ENCODE peak calls at places on chromosome 14, in ten cellular contexts. One of them, this sample, is unnamed.

GRCh38 chr14:34857689-34858449 is 17.3 kb downstream of the BAZ1A start:
- DNase-seq in NB4: peak; percentile 71
- DNase-seq in HepG2: no peak
- DNase-seq in right lobe of liver: no peak
- DNase-seq in lower leg skin: no peak
- DNase-seq in GM12878: no peak
- DNase-seq in ovary: no peak
- DNase-seq in prostate gland: no peak
- DNase-seq in K562: no peak
- DNase-seq in H1: no peak
- DNase-seq in this sample: no peak

GRCh38 chr14:73807439-73807838 is 44.2 kb upstream of the PTGR2 start:
- DNase-seq in NB4: no peak
- DNase-seq in HepG2: no peak
- DNase-seq in right lobe of liver: no peak
- DNase-seq in lower leg skin: no peak
- DNase-seq in GM12878: no peak
- DNase-seq in ovary: no peak
- DNase-seq in prostate gland: no peak
- DNase-seq in K562: no peak
- DNase-seq in H1: no peak
- DNase-seq in this sample: no peak

GRCh38 chr14:64114166-64114565 is 180.0 kb downstream of the ESR2 start:
- DNase-seq in NB4: peak; percentile 93
- DNase-seq in HepG2: no peak
- DNase-seq in right lobe of liver: peak; percentile 60
- DNase-seq in lower leg skin: no peak
- DNase-seq in GM12878: no peak
- DNase-seq in ovary: no peak
- DNase-seq in prostate gland: no peak
- DNase-seq in K562: no peak
- DNase-seq in H1: no peak
- DNase-seq in this sample: no peak

GRCh38 chr14:61589691-61590521 is 105.4 kb upstream of the HIF1A start:
- DNase-seq in NB4: peak; percentile 56
- DNase-seq in HepG2: no peak
- DNase-seq in right lobe of liver: no peak
- DNase-seq in lower leg skin: no peak
- DNase-seq in GM12878: no peak
- DNase-seq in ovary: no peak
- DNase-seq in prostate gland: no peak
- DNase-seq in K562: no peak
- DNase-seq in H1: no peak
- DNase-seq in this sample: no peak

GRCh38 chr14:105180598-105181528 is at the start of gene NUDT14:
- DNase-seq in NB4: no peak
- DNase-seq in HepG2: no peak
- DNase-seq in right lobe of liver: peak; percentile 87
- DNase-seq in lower leg skin: peak; percentile 70
- DNase-seq in GM12878: no peak
- DNase-seq in ovary: peak; percentile 70
- DNase-seq in prostate gland: peak; percentile 85
- DNase-seq in K562: peak; percentile 83
- DNase-seq in H1: no peak
- DNase-seq in this sample: peak; percentile 92

GRCh38 chr14:93081875-93082570 is 33.7 kb downstream of the ITPK1 start:
- DNase-seq in NB4: peak; percentile 53
- DNase-seq in HepG2: no peak
- DNase-seq in right lobe of liver: no peak
- DNase-seq in lower leg skin: no peak
- DNase-seq in GM12878: no peak
- DNase-seq in ovary: no peak
- DNase-seq in prostate gland: no peak
- DNase-seq in K562: no peak
- DNase-seq in H1: no peak
- DNase-seq in this sample: no peak

GRCh38 chr14:97250925-97251324 is 453.7 kb downstream of the VRK1 start:
- DNase-seq in NB4: no peak
- DNase-seq in HepG2: no peak
- DNase-seq in right lobe of liver: no peak
- DNase-seq in lower leg skin: no peak
- DNase-seq in GM12878: no peak
- DNase-seq in ovary: no peak
- DNase-seq in prostate gland: no peak
- DNase-seq in K562: no peak
- DNase-seq in H1: no peak
- DNase-seq in this sample: no peak

GRCh38 chr14:75088566-75089373 is 19.3 kb downstream of the ZC2HC1C start:
- DNase-seq in NB4: peak; percentile 62
- DNase-seq in HepG2: peak; percentile 62
- DNase-seq in right lobe of liver: no peak
- DNase-seq in lower leg skin: peak; percentile 49
- DNase-seq in GM12878: no peak
- DNase-seq in ovary: peak; percentile 44
- DNase-seq in prostate gland: peak; percentile 52
- DNase-seq in K562: peak; percentile 33
- DNase-seq in H1: no peak
- DNase-seq in this sample: peak; percentile 62

GRCh38 chr14:94129758-94130414 is 482 bp upstream of the IFI27L2 start:
- DNase-seq in NB4: peak; percentile 37
- DNase-seq in HepG2: no peak
- DNase-seq in right lobe of liver: no peak
- DNase-seq in lower leg skin: peak; percentile 41
- DNase-seq in GM12878: no peak
- DNase-seq in ovary: peak; percentile 68
- DNase-seq in prostate gland: no peak
- DNase-seq in K562: peak; percentile 37
- DNase-seq in H1: no peak
- DNase-seq in this sample: no peak

GRCh38 chr14:94126800-94127199 is 2.6 kb downstream of the IFI27L2 start:
- DNase-seq in NB4: no peak
- DNase-seq in HepG2: no peak
- DNase-seq in right lobe of liver: no peak
- DNase-seq in lower leg skin: peak; percentile 1
- DNase-seq in GM12878: no peak
- DNase-seq in ovary: no peak
- DNase-seq in prostate gland: no peak
- DNase-seq in K562: no peak
- DNase-seq in H1: no peak
- DNase-seq in this sample: no peak

GRCh38 chr14:94127330-94127729 is 2.1 kb downstream of the IFI27L2 start:
- DNase-seq in NB4: no peak
- DNase-seq in HepG2: no peak
- DNase-seq in right lobe of liver: no peak
- DNase-seq in lower leg skin: no peak
- DNase-seq in GM12878: no peak
- DNase-seq in ovary: no peak
- DNase-seq in prostate gland: no peak
- DNase-seq in K562: no peak
- DNase-seq in H1: no peak
- DNase-seq in this sample: no peak

GRCh38 chr14:94128216-94128839 is 1.1 kb downstream of the IFI27L2 start:
- DNase-seq in NB4: no peak
- DNase-seq in HepG2: no peak
- DNase-seq in right lobe of liver: no peak
- DNase-seq in lower leg skin: peak; percentile 8
- DNase-seq in GM12878: no peak
- DNase-seq in ovary: no peak
- DNase-seq in prostate gland: no peak
- DNase-seq in K562: no peak
- DNase-seq in H1: no peak
- DNase-seq in this sample: no peak

GRCh38 chr14:94129111-94129757 is at the start of gene IFI27L2:
- DNase-seq in NB4: peak; percentile 79
- DNase-seq in HepG2: peak; percentile 40
- DNase-seq in right lobe of liver: no peak
- DNase-seq in lower leg skin: peak; percentile 67
- DNase-seq in GM12878: no peak
- DNase-seq in ovary: peak; percentile 78
- DNase-seq in prostate gland: peak; percentile 43
- DNase-seq in K562: peak; percentile 86
- DNase-seq in H1: peak; percentile 47
- DNase-seq in this sample: peak; percentile 68
- TF ChIP-seq CTCF in NB4: no peak
- TF ChIP-seq CTCF in HepG2: peak; percentile 9
- TF ChIP-seq CTCF in right lobe of liver: no peak
- TF ChIP-seq CTCF in lower leg skin: no peak
- TF ChIP-seq CTCF in GM12878: peak; percentile 11
- TF ChIP-seq CTCF in ovary: peak; percentile 46
- TF ChIP-seq CTCF in prostate gland: no peak
- TF ChIP-seq CTCF in K562: no peak
- TF ChIP-seq CTCF in H1: no peak
- TF ChIP-seq CTCF in this sample: no peak

GRCh38 chr14:102138535-102138934 is 1.2 kb upstream of the WDR20 start:
- DNase-seq in NB4: no peak
- DNase-seq in HepG2: no peak
- DNase-seq in right lobe of liver: no peak
- DNase-seq in lower leg skin: no peak
- DNase-seq in GM12878: no peak
- DNase-seq in ovary: no peak
- DNase-seq in prostate gland: no peak
- DNase-seq in K562: no peak
- DNase-seq in H1: no peak
- DNase-seq in this sample: no peak

GRCh38 chr14:102138935-102139247 is 806 bp upstream of the WDR20 start:
- DNase-seq in NB4: no peak
- DNase-seq in HepG2: no peak
- DNase-seq in right lobe of liver: no peak
- DNase-seq in lower leg skin: no peak
- DNase-seq in GM12878: no peak
- DNase-seq in ovary: no peak
- DNase-seq in prostate gland: peak; percentile 6
- DNase-seq in K562: no peak
- DNase-seq in H1: no peak
- DNase-seq in this sample: no peak

GRCh38 chr14:102140750-102141145 is 1.1 kb downstream of the WDR20 start:
- DNase-seq in NB4: no peak
- DNase-seq in HepG2: no peak
- DNase-seq in right lobe of liver: no peak
- DNase-seq in lower leg skin: no peak
- DNase-seq in GM12878: no peak
- DNase-seq in ovary: no peak
- DNase-seq in prostate gland: no peak
- DNase-seq in K562: no peak
- DNase-seq in H1: no peak
- DNase-seq in this sample: no peak

GRCh38 chr14:102140027-102140749 is 491 bp downstream of the WDR20 start:
- DNase-seq in NB4: peak; percentile 75
- DNase-seq in HepG2: peak; percentile 6
- DNase-seq in right lobe of liver: peak; percentile 65
- DNase-seq in lower leg skin: peak; percentile 27
- DNase-seq in GM12878: no peak
- DNase-seq in ovary: no peak
- DNase-seq in prostate gland: peak; percentile 35
- DNase-seq in K562: peak; percentile 46
- DNase-seq in H1: no peak
- DNase-seq in this sample: peak; percentile 38

GRCh38 chr14:102139248-102140026 is at the start of gene WDR20:
- DNase-seq in NB4: peak; percentile 97
- DNase-seq in HepG2: peak; percentile 95
- DNase-seq in right lobe of liver: peak; percentile 99
- DNase-seq in lower leg skin: peak; percentile 97
- DNase-seq in GM12878: peak; percentile 93
- DNase-seq in ovary: peak; percentile 98
- DNase-seq in prostate gland: peak; percentile 98
- DNase-seq in K562: peak; percentile 98
- DNase-seq in H1: peak; percentile 94
- DNase-seq in this sample: peak; percentile 98
- TF ChIP-seq POLR2A in NB4: peak; percentile 73
- TF ChIP-seq POLR2A in HepG2: peak; percentile 78
- TF ChIP-seq POLR2A in right lobe of liver: peak; percentile 19
- TF ChIP-seq POLR2A in lower leg skin: no peak
- TF ChIP-seq POLR2A in GM12878: peak; percentile 84
- TF ChIP-seq POLR2A in ovary: peak; percentile 3
- TF ChIP-seq POLR2A in prostate gland: peak; percentile 66
- TF ChIP-seq POLR2A in K562: peak; percentile 83
- TF ChIP-seq POLR2A in H1: peak; percentile 81
- TF ChIP-seq POLR2A in this sample: peak; percentile 76

DNA sequence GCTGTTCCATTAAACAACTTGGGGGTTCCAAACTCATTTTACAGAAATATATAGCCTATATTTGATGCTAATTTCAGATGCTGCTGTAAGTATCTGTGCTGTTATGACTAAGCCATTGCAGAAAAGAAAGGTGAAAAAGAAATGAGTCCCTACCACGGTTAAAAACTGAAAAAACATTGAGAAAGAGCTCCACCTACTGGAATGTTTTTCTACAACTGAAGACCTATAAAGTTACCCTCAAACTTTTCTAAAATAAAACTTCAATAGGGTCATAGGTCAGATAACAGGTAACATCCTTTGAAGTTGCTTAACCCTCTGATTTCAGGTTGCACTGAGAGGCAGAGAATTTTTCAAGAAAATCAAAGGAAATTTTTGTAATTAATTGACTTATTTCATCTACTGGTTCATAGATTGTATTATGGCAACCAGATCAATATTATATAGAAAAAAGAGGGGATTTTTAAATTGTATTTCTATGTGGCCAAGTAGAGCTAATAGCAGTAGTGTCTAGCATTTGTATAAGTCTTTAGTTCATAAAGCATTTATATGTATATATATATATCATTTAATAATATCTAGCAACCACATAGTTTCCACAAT is 279.9 kb downstream of the RPS29 start:
- DNase-seq in NB4: peak; percentile 34
- DNase-seq in HepG2: peak; percentile 3
- DNase-seq in right lobe of liver: no peak
- DNase-seq in lower leg skin: no peak
- DNase-seq in GM12878: no peak
- DNase-seq in ovary: no peak
- DNase-seq in prostate gland: no peak
- DNase-seq in K562: peak; percentile 10
- DNase-seq in H1: no peak
- DNase-seq in this sample: no peak
- TF ChIP-seq CTCF in NB4: peak; percentile 29
- TF ChIP-seq CTCF in HepG2: peak; percentile 41
- TF ChIP-seq CTCF in right lobe of liver: peak; percentile 41
- TF ChIP-seq CTCF in lower leg skin: no peak
- TF ChIP-seq CTCF in GM12878: peak; percentile 53
- TF ChIP-seq CTCF in ovary: no peak
- TF ChIP-seq CTCF in prostate gland: no peak
- TF ChIP-seq CTCF in K562: peak; percentile 11
- TF ChIP-seq CTCF in H1: peak; percentile 31
- TF ChIP-seq CTCF in this sample: no peak

DNA sequence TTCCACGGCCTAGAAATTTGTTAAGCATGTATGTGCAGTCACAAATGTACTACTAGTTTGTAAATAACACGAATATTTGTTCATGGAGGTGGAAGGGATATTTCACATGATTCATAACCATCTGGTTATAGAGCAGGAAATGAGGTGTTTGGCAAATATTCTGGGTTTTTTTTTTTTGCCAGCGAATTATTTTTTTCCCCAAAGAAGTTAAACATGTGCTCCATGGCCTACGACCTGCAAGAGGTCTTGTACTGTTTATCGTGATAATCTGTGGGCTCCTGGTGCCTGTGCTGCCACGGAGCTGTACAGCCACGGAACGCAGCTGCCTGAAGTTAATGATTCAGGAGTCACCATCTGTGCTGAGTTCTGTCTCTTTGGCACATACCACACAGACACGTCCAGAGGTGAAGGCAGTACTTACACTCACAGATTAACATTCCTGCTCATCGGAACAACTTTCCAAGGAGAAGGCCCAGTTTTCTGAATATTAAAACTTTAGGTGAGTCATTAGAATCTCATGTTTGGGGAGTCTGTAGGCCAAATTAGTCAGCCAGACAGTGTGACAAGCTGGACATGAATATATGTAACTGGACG is 156.3 kb downstream of the TMX1 start:
- DNase-seq in NB4: no peak
- DNase-seq in HepG2: no peak
- DNase-seq in right lobe of liver: no peak
- DNase-seq in lower leg skin: peak; percentile 38
- DNase-seq in GM12878: no peak
- DNase-seq in ovary: peak; percentile 32
- DNase-seq in prostate gland: peak; percentile 11
- DNase-seq in K562: no peak
- DNase-seq in H1: no peak
- DNase-seq in this sample: peak; percentile 65
- TF ChIP-seq POLR2A in NB4: no peak
- TF ChIP-seq POLR2A in HepG2: no peak
- TF ChIP-seq POLR2A in right lobe of liver: no peak
- TF ChIP-seq POLR2A in lower leg skin: no peak
- TF ChIP-seq POLR2A in GM12878: no peak
- TF ChIP-seq POLR2A in ovary: no peak
- TF ChIP-seq POLR2A in prostate gland: no peak
- TF ChIP-seq POLR2A in K562: no peak
- TF ChIP-seq POLR2A in H1: no peak
- TF ChIP-seq POLR2A in this sample: no peak

This sample was measured in body of pancreas.